ENCODE peak calls at places on chromosome 14, in seven cellular contexts. One of them, this sample, is unnamed.

GRCh38 chr14:100498068-100498467 is 89.1 kb downstream of the BEGAIN start:
- DNase-seq in HepG2: no peak
- DNase-seq in WTC11: no peak
- DNase-seq in H1: no peak
- DNase-seq in HEK293T: no peak
- DNase-seq in HCT116: no peak
- DNase-seq in GM12878: no peak
- DNase-seq in this sample: no peak

GRCh38 chr14:90453401-90453951 is 56.6 kb downstream of the CALM1 start:
- DNase-seq in HepG2: no peak
- DNase-seq in HCT116: no peak
- DNase-seq in H1: no peak
- DNase-seq in HEK293T: no peak
- DNase-seq in WTC11: no peak
- DNase-seq in GM12878: no peak
- DNase-seq in this sample: no peak

GRCh38 chr14:79514700-79515099 is 696.6 kb downstream of the DIO2 start:
- DNase-seq in HCT116: no peak
- DNase-seq in GM12878: no peak
- DNase-seq in HEK293T: no peak
- DNase-seq in WTC11: no peak
- DNase-seq in H1: no peak
- DNase-seq in HepG2: no peak
- DNase-seq in this sample: no peak

GRCh38 chr14:103138483-103139370 is 15.5 kb downstream of the TNFAIP2 start:
- DNase-seq in HepG2: no peak
- DNase-seq in HCT116: no peak
- DNase-seq in GM12878: no peak
- DNase-seq in HEK293T: no peak
- DNase-seq in WTC11: peak
- DNase-seq in H1: no peak
- DNase-seq in this sample: no peak

GRCh38 chr14:60753264-60754126 is 18.9 kb downstream of the MNAT1 start:
- DNase-seq in HepG2: no peak
- DNase-seq in WTC11: no peak
- DNase-seq in HCT116: no peak
- DNase-seq in HEK293T: no peak
- DNase-seq in GM12878: peak
- DNase-seq in H1: no peak
- DNase-seq in this sample: no peak

GRCh38 chr14:24176599-24176998 is 4.7 kb downstream of the REC8 start:
- DNase-seq in HepG2: no peak
- DNase-seq in GM12878: no peak
- DNase-seq in HCT116: no peak
- DNase-seq in H1: no peak
- DNase-seq in HEK293T: no peak
- DNase-seq in WTC11: no peak
- DNase-seq in this sample: no peak

GRCh38 chr14:93078830-93079229 is 36.9 kb downstream of the ITPK1 start:
- DNase-seq in HepG2: no peak
- DNase-seq in HEK293T: no peak
- DNase-seq in GM12878: no peak
- DNase-seq in H1: no peak
- DNase-seq in HCT116: no peak
- DNase-seq in WTC11: no peak
- DNase-seq in this sample: no peak

GRCh38 chr14:58730793-58731464 is 93.2 kb downstream of the DACT1 start:
- DNase-seq in HCT116: no peak
- DNase-seq in H1: no peak
- DNase-seq in WTC11: no peak
- DNase-seq in HEK293T: no peak
- DNase-seq in GM12878: no peak
- DNase-seq in HepG2: no peak
- DNase-seq in this sample: no peak

GRCh38 chr14:75226755-75227544 is 50.5 kb upstream of the TMED10 start:
- DNase-seq in HEK293T: no peak
- DNase-seq in HepG2: no peak
- DNase-seq in WTC11: no peak
- DNase-seq in GM12878: no peak
- DNase-seq in HCT116: no peak
- DNase-seq in H1: no peak
- DNase-seq in this sample: no peak

GRCh38 chr14:91082282-91082681 is 21.8 kb upstream of the RPS6KA5 start:
- DNase-seq in HepG2: no peak
- DNase-seq in WTC11: no peak
- DNase-seq in HEK293T: no peak
- DNase-seq in GM12878: no peak
- DNase-seq in HCT116: no peak
- DNase-seq in H1: no peak
- DNase-seq in this sample: no peak

GRCh38 chr14:49612251-49612650 is 8.2 kb downstream of the RPL36AL start:
- DNase-seq in GM12878: no peak
- DNase-seq in HEK293T: no peak
- DNase-seq in HCT116: no peak
- DNase-seq in HepG2: no peak
- DNase-seq in WTC11: no peak
- DNase-seq in H1: no peak
- DNase-seq in this sample: no peak

GRCh38 chr14:94689985-94690400 is 77.8 kb downstream of the SERPINA3 start:
- DNase-seq in H1: no peak
- DNase-seq in WTC11: no peak
- DNase-seq in HCT116: no peak
- DNase-seq in HepG2: no peak
- DNase-seq in HEK293T: no peak
- DNase-seq in GM12878: no peak
- DNase-seq in this sample: no peak

GRCh38 chr14:49975286-49975685 is 82.4 kb downstream of the ARF6 start:
- DNase-seq in WTC11: no peak
- DNase-seq in HEK293T: no peak
- DNase-seq in GM12878: no peak
- DNase-seq in HCT116: peak
- DNase-seq in HepG2: no peak
- DNase-seq in H1: no peak
- DNase-seq in this sample: no peak

GRCh38 chr14:75339059-75339458 is 60.4 kb downstream of the FOS start:
- DNase-seq in HCT116: no peak
- DNase-seq in HepG2: no peak
- DNase-seq in GM12878: no peak
- DNase-seq in WTC11: no peak
- DNase-seq in HEK293T: no peak
- DNase-seq in H1: no peak
- DNase-seq in this sample: no peak

GRCh38 chr14:36105401-36105800 is 71.1 kb downstream of the PTCSC3 start:
- DNase-seq in WTC11: peak
- DNase-seq in H1: no peak
- DNase-seq in HCT116: peak
- DNase-seq in HEK293T: peak
- DNase-seq in HepG2: peak
- DNase-seq in GM12878: no peak
- DNase-seq in this sample: no peak

GRCh38 chr14:75577724-75578098 is 709 bp upstream of the FLVCR2 start:
- DNase-seq in WTC11: peak
- DNase-seq in GM12878: peak
- DNase-seq in HCT116: peak
- DNase-seq in HEK293T: peak
- DNase-seq in HepG2: peak
- DNase-seq in H1: peak
- DNase-seq in this sample: peak

GRCh38 chr14:73162271-73162670 is 26.0 kb downstream of the PSEN1 start:
- DNase-seq in H1: no peak
- DNase-seq in GM12878: no peak
- DNase-seq in HEK293T: no peak
- DNase-seq in HCT116: no peak
- DNase-seq in HepG2: no peak
- DNase-seq in WTC11: no peak
- DNase-seq in this sample: peak
- TF ChIP-seq SP1 in H1: no peak
- TF ChIP-seq SP1 in GM12878: no peak
- TF ChIP-seq SP1 in HEK293T: no peak
- TF ChIP-seq SP1 in HCT116: no peak
- TF ChIP-seq SP1 in HepG2: no peak
- TF ChIP-seq SP1 in WTC11: no peak
- TF ChIP-seq SP1 in this sample: no peak

GRCh38 chr14:104172349-104172748 is 34.0 kb downstream of the KIF26A start:
- DNase-seq in H1: no peak
- DNase-seq in HEK293T: no peak
- DNase-seq in GM12878: no peak
- DNase-seq in HepG2: no peak
- DNase-seq in WTC11: no peak
- DNase-seq in HCT116: no peak
- DNase-seq in this sample: no peak

GRCh38 chr14:104169765-104170113 is 31.4 kb downstream of the KIF26A start:
- DNase-seq in WTC11: no peak
- DNase-seq in HEK293T: no peak
- DNase-seq in HCT116: no peak
- DNase-seq in H1: no peak
- DNase-seq in HepG2: no peak
- DNase-seq in GM12878: no peak
- DNase-seq in this sample: no peak

GRCh38 chr14:104172880-104173279 is 34.5 kb downstream of the KIF26A start:
- DNase-seq in HepG2: no peak
- DNase-seq in HEK293T: no peak
- DNase-seq in WTC11: no peak
- DNase-seq in GM12878: no peak
- DNase-seq in H1: no peak
- DNase-seq in HCT116: no peak
- DNase-seq in this sample: no peak

GRCh38 chr14:104171948-104172347 is 33.6 kb downstream of the KIF26A start:
- DNase-seq in H1: no peak
- DNase-seq in WTC11: no peak
- DNase-seq in HepG2: no peak
- DNase-seq in HCT116: no peak
- DNase-seq in GM12878: no peak
- DNase-seq in HEK293T: no peak
- DNase-seq in this sample: no peak

GRCh38 chr14:104171029-104171697 is 32.8 kb downstream of the KIF26A start:
- DNase-seq in HEK293T: no peak
- DNase-seq in GM12878: no peak
- DNase-seq in H1: peak
- DNase-seq in HCT116: no peak
- DNase-seq in HepG2: no peak
- DNase-seq in WTC11: peak
- DNase-seq in this sample: no peak
- TF ChIP-seq SP1 in HEK293T: no peak
- TF ChIP-seq SP1 in GM12878: no peak
- TF ChIP-seq SP1 in H1: no peak
- TF ChIP-seq SP1 in HCT116: no peak
- TF ChIP-seq SP1 in HepG2: no peak
- TF ChIP-seq SP1 in WTC11: no peak
- TF ChIP-seq SP1 in this sample: no peak

DNA sequence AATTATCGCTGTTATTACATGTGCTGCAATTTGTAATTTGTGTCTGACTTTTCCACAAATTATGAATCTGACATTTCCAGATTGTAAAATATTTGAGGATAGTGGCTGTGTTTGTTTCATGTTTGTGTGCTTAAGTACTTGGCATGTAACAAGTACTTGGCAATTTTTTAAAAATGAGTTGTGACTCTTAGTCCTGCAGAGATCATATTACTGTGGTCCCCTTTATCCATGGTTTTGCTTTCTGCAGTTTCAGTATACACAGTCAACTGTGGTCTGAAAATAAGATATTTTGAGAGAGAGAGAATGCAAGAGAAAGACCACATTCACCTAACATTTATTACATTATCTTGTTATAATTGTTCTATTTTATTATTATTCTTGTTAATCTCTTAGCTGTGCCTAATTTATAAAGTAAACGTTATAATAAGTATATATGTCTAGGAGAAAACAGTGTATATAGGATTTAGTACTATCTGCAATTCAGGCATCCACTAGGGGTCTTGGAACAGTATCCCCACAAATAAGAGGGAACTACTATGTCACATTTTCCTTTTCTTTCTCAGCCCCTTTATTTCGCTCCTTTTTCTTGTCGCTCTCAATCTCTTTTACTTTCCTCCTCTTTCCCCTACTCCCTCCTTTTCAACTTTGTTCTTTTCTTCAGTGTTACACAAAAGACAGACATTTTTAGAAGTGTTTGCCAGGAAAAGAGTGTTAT is 176.1 kb downstream of the FUT8 start:
- DNase-seq in HCT116: no peak
- DNase-seq in GM12878: no peak
- DNase-seq in H1: no peak
- DNase-seq in HEK293T: no peak
- DNase-seq in HepG2: no peak
- DNase-seq in WTC11: no peak
- DNase-seq in this sample: no peak
- TF ChIP-seq SP1 in HCT116: no peak
- TF ChIP-seq SP1 in GM12878: no peak
- TF ChIP-seq SP1 in H1: no peak
- TF ChIP-seq SP1 in HEK293T: no peak
- TF ChIP-seq SP1 in HepG2: no peak
- TF ChIP-seq SP1 in WTC11: no peak
- TF ChIP-seq SP1 in this sample: no peak

GRCh38 chr14:81161749-81162148 is 59.0 kb downstream of the GTF2A1 start:
- DNase-seq in HepG2: no peak
- DNase-seq in HCT116: no peak
- DNase-seq in WTC11: no peak
- DNase-seq in H1: no peak
- DNase-seq in HEK293T: no peak
- DNase-seq in GM12878: no peak
- DNase-seq in this sample: no peak

GRCh38 chr14:81165188-81165587 is 55.6 kb downstream of the GTF2A1 start:
- DNase-seq in H1: no peak
- DNase-seq in HepG2: peak
- DNase-seq in HCT116: no peak
- DNase-seq in HEK293T: no peak
- DNase-seq in GM12878: no peak
- DNase-seq in WTC11: no peak
- DNase-seq in this sample: no peak

GRCh38 chr14:81162941-81163340 is 57.8 kb downstream of the GTF2A1 start:
- DNase-seq in HEK293T: no peak
- DNase-seq in HCT116: peak
- DNase-seq in GM12878: no peak
- DNase-seq in WTC11: no peak
- DNase-seq in HepG2: no peak
- DNase-seq in H1: no peak
- DNase-seq in this sample: no peak

GRCh38 chr14:81166126-81166525 is 54.6 kb downstream of the GTF2A1 start:
- DNase-seq in HepG2: peak
- DNase-seq in GM12878: no peak
- DNase-seq in HEK293T: no peak
- DNase-seq in HCT116: no peak
- DNase-seq in WTC11: no peak
- DNase-seq in H1: no peak
- DNase-seq in this sample: no peak

GRCh38 chr14:81164167-81164774 is 56.5 kb downstream of the GTF2A1 start:
- DNase-seq in HepG2: peak
- DNase-seq in WTC11: peak
- DNase-seq in HCT116: peak
- DNase-seq in H1: peak
- DNase-seq in HEK293T: peak
- DNase-seq in GM12878: peak
- DNase-seq in this sample: peak
- TF ChIP-seq SP1 in HepG2: no peak
- TF ChIP-seq SP1 in WTC11: no peak
- TF ChIP-seq SP1 in HCT116: no peak
- TF ChIP-seq SP1 in H1: no peak
- TF ChIP-seq SP1 in HEK293T: no peak
- TF ChIP-seq SP1 in GM12878: no peak
- TF ChIP-seq SP1 in this sample: no peak

GRCh38 chr14:68790656-68791077 is 2.2 kb downstream of the ZFP36L1 start:
- DNase-seq in WTC11: no peak
- DNase-seq in HEK293T: no peak
- DNase-seq in HCT116: no peak
- DNase-seq in H1: no peak
- DNase-seq in GM12878: no peak
- DNase-seq in HepG2: no peak
- DNase-seq in this sample: no peak
- TF ChIP-seq SP1 in WTC11: no peak
- TF ChIP-seq SP1 in HEK293T: no peak
- TF ChIP-seq SP1 in HCT116: no peak
- TF ChIP-seq SP1 in H1: no peak
- TF ChIP-seq SP1 in GM12878: no peak
- TF ChIP-seq SP1 in HepG2: no peak
- TF ChIP-seq SP1 in this sample: no peak

This sample was measured in K562.